ENCODE peak calls at places on chromosomes 6 and 20, in seven cellular contexts. E is right lobe of liver, Z is IMR-90, W is upper lobe of left lung, R is tibial nerve, L is ovary, V is gastrocnemius medialis. N is an unnamed sample.

GRCh38 chr6:1044040-1044836 is 267.7 kb upstream of the FOXQ1 start:
- DNase-seq in R (no peak), V (no peak), Z (no peak), E (no peak), W (no peak), L (no peak), N (peak)

GRCh38 chr20:22402550-22402949 is 181.8 kb downstream of the FOXA2 start:
- DNase-seq in R (no peak), W (no peak), Z (no peak), V (no peak), L (no peak), E (no peak), N (no peak)

GRCh38 chr20:3679749-3680700 is 1.8 kb downstream of the ADAM33 start:
- DNase-seq in W (no peak), V (no peak), R (peak), L (peak), E (no peak), Z (peak), N (no peak)

GRCh38 chr6:52503344-52503747 is 73.5 kb downstream of the TRAM2 start:
- DNase-seq in V (no peak), L (no peak), W (no peak), Z (no peak), E (no peak), R (no peak), N (no peak)

GRCh38 chr6:108002365-108003221 is 44.6 kb upstream of the SEC63 start:
- DNase-seq in E (peak), V (no peak), Z (peak), W (peak), R (peak), L (no peak), N (peak)

GRCh38 chr6:169619650-169620049 is 82.2 kb downstream of the WDR27 start:
- DNase-seq in L (no peak), W (no peak), R (no peak), Z (peak), E (no peak), V (no peak), N (no peak)

GRCh38 chr20:32670773-32671455 is 2.8 kb downstream of the C20orf203 start:
- DNase-seq in L (no peak), E (no peak), W (no peak), V (no peak), R (no peak), Z (no peak), N (no peak)

GRCh38 chr6:166461821-166462460 is 79.2 kb upstream of the MPC1 start:
- DNase-seq in V (no peak), Z (no peak), R (no peak), E (no peak), L (no peak), W (peak), N (no peak)

GRCh38 chr6:106967936-106968555 is 6.5 kb downstream of the CD24 start:
- DNase-seq in E (no peak), Z (no peak), W (no peak), R (no peak), V (no peak), L (no peak), N (peak)

GRCh38 chr6:30645989-30646388 is 944 bp upstream of the C6orf136 start:
- DNase-seq in L (no peak), E (no peak), V (no peak), R (no peak), W (no peak), Z (no peak), N (no peak)

GRCh38 chr6:130676077-130676772 is 151.0 kb upstream of the SMLR1 start:
- DNase-seq in L (peak), E (no peak), V (no peak), W (no peak), Z (no peak), R (no peak), N (no peak)

GRCh38 chr6:29499704-29500103 is 11.9 kb upstream of the MAS1L start:
- DNase-seq in L (no peak), W (no peak), E (no peak), R (no peak), V (no peak), Z (no peak), N (no peak)
- TF ChIP-seq POLR2A in L (no peak), W (no peak), E (no peak), R (no peak), V (no peak), Z (no peak), N (no peak)

DNA sequence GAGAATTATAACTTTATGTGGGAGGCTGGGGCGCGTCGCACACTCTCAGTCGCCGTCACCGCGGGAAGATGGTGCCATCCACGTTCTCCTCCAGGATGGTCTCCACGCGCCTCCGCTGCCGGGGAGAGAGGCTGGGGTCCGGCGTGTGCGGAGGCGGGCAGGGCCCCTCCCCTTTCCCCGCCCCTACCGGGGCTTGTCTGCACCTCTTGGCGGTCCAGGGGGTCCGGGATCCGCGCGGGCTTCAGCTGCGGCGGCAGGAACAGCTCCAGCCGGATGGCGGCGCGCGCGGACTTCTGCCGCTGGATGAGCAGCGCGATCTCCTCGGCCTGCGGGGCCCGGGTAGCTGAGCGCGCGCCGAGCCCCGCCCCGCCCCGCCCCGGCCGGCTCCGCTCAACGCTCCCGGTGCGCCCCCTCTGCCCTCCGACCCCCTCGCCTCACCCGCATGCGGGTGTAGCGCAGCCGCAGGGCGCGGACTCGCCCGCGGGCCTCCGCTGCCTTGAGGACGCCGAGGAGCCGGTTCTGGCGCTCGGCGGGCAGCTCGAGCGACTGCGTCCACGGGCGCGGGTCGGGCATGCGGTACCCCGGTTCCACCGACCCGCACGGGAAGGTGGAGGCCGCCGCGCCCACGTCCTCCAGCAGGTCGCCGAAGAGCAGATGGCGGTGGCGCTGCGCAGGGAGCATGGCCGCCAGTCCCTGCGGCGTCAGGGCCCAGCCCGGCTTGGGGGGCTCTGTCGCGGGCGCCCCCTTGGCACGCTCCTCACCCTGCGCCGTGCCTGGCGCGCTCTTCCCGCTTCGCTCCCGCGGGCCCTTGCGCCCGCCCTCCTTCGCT is 604 bp downstream of the LKAAEAR1 start:
- DNase-seq in R (no peak), W (peak), Z (peak), L (peak), V (no peak), E (peak), N (peak)
- TF ChIP-seq POLR2A in R (no peak), W (no peak), Z (no peak), L (no peak), V (no peak), E (no peak), N (no peak)

DNA sequence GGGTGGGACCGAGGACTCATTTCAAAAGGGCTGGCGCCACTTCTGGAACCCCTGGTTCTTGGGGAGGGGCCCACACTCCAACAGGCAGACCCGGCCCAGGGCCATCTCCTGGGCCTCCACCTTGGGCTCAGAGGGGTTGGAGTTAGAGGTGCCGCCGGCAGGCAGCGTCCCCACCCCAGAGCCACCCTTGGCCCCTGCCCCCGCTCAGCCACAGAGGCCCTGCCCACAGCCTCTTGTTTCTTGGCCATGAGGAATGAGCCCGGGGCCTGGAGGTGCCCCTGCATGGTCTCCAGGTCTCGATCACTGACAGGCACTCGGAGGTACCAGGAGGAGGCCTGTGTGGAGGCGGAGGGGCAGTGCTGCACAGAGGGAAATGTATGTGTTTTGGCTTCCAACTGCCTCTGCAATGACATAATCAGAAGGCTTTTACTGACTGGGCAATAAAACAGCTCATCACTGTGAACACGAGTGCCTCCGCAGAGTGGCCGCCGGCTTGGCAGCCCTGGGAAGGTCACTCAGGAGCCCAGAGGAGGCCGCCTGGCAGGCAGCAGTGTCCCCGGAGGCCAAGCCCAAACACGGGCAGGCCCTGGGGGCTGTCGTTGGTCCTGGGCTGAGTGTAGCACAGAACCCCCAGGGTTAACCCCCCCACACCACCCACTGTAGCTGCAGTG is 61.1 kb upstream of the GATA5 start:
- DNase-seq in W (no peak), V (peak), Z (peak), E (no peak), L (no peak), R (no peak), N (no peak)
- TF ChIP-seq POLR2A in W (no peak), V (peak), Z (no peak), E (no peak), L (no peak), R (no peak), N (no peak)

GRCh38 chr20:50586531-50587232 is 76.5 kb downstream of the PTPN1 start:
- DNase-seq in Z (no peak), W (no peak), R (no peak), V (no peak), L (no peak), E (no peak), N (no peak)
- TF ChIP-seq POLR2A in Z (no peak), W (no peak), R (no peak), V (no peak), L (no peak), E (no peak), N (no peak)

GRCh38 chr6:33840064-33840926 is 36.5 kb upstream of the MLN start:
- DNase-seq in V (no peak), E (no peak), L (no peak), R (peak), W (peak), Z (peak), N (no peak)
- TF ChIP-seq POLR2A in V (no peak), E (no peak), L (no peak), R (no peak), W (no peak), Z (no peak), N (no peak)

GRCh38 chr6:47665112-47665511 is 33.3 kb upstream of the ADGRF4 start:
- DNase-seq in E (no peak), W (no peak), R (no peak), V (no peak), Z (no peak), L (no peak), N (no peak)
- TF ChIP-seq POLR2A in E (no peak), W (no peak), R (no peak), V (no peak), Z (no peak), L (no peak), N (no peak)

N was measured in body of pancreas.